ENCODE peak calls at places on chromosomes 16 and 17, in seven cellular contexts. One of them, this sample, is unnamed.

GRCh38 chr17:5608696-5609095 is 24.4 kb upstream of the NLRP1 start:
- DNase-seq in heart left ventricle: no peak
- DNase-seq in heart right ventricle: no peak
- DNase-seq in fibroblast of lung: peak
- DNase-seq in AG09309: no peak
- DNase-seq in AG04450: no peak
- DNase-seq in CD8-positive, alpha-beta T cell: no peak
- DNase-seq in this sample: no peak

GRCh38 chr17:39194089-39194984 is 3.1 kb downstream of the CACNB1 start:
- DNase-seq in heart left ventricle: peak
- DNase-seq in heart right ventricle: peak
- DNase-seq in fibroblast of lung: peak
- DNase-seq in AG09309: no peak
- DNase-seq in AG04450: no peak
- DNase-seq in CD8-positive, alpha-beta T cell: no peak
- DNase-seq in this sample: no peak

GRCh38 chr17:1986783-1987451 is 38.2 kb downstream of the RTN4RL1 start:
- DNase-seq in heart left ventricle: no peak
- DNase-seq in heart right ventricle: no peak
- DNase-seq in fibroblast of lung: no peak
- DNase-seq in AG09309: no peak
- DNase-seq in AG04450: no peak
- DNase-seq in CD8-positive, alpha-beta T cell: no peak
- DNase-seq in this sample: no peak

GRCh38 chr17:38898812-38899348 is 26.5 kb upstream of the LASP1NB start:
- DNase-seq in heart left ventricle: peak
- DNase-seq in heart right ventricle: peak
- DNase-seq in fibroblast of lung: no peak
- DNase-seq in AG09309: no peak
- DNase-seq in AG04450: no peak
- DNase-seq in CD8-positive, alpha-beta T cell: peak
- DNase-seq in this sample: no peak

GRCh38 chr17:4407851-4408250 is 25.9 kb upstream of the SPNS3 start:
- DNase-seq in heart left ventricle: no peak
- DNase-seq in heart right ventricle: no peak
- DNase-seq in fibroblast of lung: peak
- DNase-seq in AG09309: no peak
- DNase-seq in AG04450: no peak
- DNase-seq in CD8-positive, alpha-beta T cell: no peak
- DNase-seq in this sample: no peak

GRCh38 chr17:21294321-21295035 is 10.0 kb downstream of the MAP2K3 start:
- DNase-seq in heart left ventricle: no peak
- DNase-seq in heart right ventricle: no peak
- DNase-seq in fibroblast of lung: no peak
- DNase-seq in AG09309: no peak
- DNase-seq in AG04450: no peak
- DNase-seq in CD8-positive, alpha-beta T cell: no peak
- DNase-seq in this sample: no peak

GRCh38 chr16:85418978-85419491 is 194.1 kb upstream of the GSE1 start:
- DNase-seq in heart left ventricle: peak
- DNase-seq in heart right ventricle: no peak
- DNase-seq in fibroblast of lung: no peak
- DNase-seq in AG09309: no peak
- DNase-seq in AG04450: no peak
- DNase-seq in CD8-positive, alpha-beta T cell: no peak
- DNase-seq in this sample: no peak

GRCh38 chr17:43040655-43041054 is 15.6 kb downstream of the RND2 start:
- DNase-seq in heart left ventricle: no peak
- DNase-seq in heart right ventricle: no peak
- DNase-seq in fibroblast of lung: no peak
- DNase-seq in AG09309: no peak
- DNase-seq in AG04450: no peak
- DNase-seq in CD8-positive, alpha-beta T cell: no peak
- DNase-seq in this sample: no peak

GRCh38 chr16:87603684-87604571 is 1.6 kb downstream of the JPH3 start:
- DNase-seq in heart left ventricle: no peak
- DNase-seq in heart right ventricle: no peak
- DNase-seq in fibroblast of lung: no peak
- DNase-seq in AG09309: no peak
- DNase-seq in AG04450: no peak
- DNase-seq in CD8-positive, alpha-beta T cell: no peak
- DNase-seq in this sample: no peak

GRCh38 chr17:8488931-8489330 is 53.2 kb downstream of the NDEL1 start:
- DNase-seq in heart left ventricle: no peak
- DNase-seq in heart right ventricle: no peak
- DNase-seq in fibroblast of lung: peak
- DNase-seq in AG09309: peak
- DNase-seq in AG04450: peak
- DNase-seq in CD8-positive, alpha-beta T cell: no peak
- DNase-seq in this sample: peak

GRCh38 chr16:4032768-4033167 is 83.5 kb downstream of the ADCY9 start:
- DNase-seq in heart left ventricle: no peak
- DNase-seq in heart right ventricle: peak
- DNase-seq in fibroblast of lung: peak
- DNase-seq in AG09309: no peak
- DNase-seq in AG04450: no peak
- DNase-seq in CD8-positive, alpha-beta T cell: peak
- DNase-seq in this sample: no peak

GRCh38 chr17:40516581-40517285 is 15.3 kb upstream of the TNS4 start:
- DNase-seq in heart left ventricle: no peak
- DNase-seq in heart right ventricle: no peak
- DNase-seq in fibroblast of lung: peak
- DNase-seq in AG09309: no peak
- DNase-seq in AG04450: no peak
- DNase-seq in CD8-positive, alpha-beta T cell: peak
- DNase-seq in this sample: no peak

GRCh38 chr16:51228097-51228659 is 77.1 kb upstream of the SALL1 start:
- DNase-seq in heart left ventricle: no peak
- DNase-seq in heart right ventricle: no peak
- DNase-seq in fibroblast of lung: no peak
- DNase-seq in AG09309: no peak
- DNase-seq in AG04450: no peak
- DNase-seq in CD8-positive, alpha-beta T cell: no peak
- DNase-seq in this sample: no peak

GRCh38 chr17:13631541-13631940 is 29.8 kb upstream of the HS3ST3A1 start:
- DNase-seq in heart left ventricle: no peak
- DNase-seq in heart right ventricle: no peak
- DNase-seq in fibroblast of lung: peak
- DNase-seq in AG09309: no peak
- DNase-seq in AG04450: no peak
- DNase-seq in CD8-positive, alpha-beta T cell: no peak
- DNase-seq in this sample: no peak

DNA sequence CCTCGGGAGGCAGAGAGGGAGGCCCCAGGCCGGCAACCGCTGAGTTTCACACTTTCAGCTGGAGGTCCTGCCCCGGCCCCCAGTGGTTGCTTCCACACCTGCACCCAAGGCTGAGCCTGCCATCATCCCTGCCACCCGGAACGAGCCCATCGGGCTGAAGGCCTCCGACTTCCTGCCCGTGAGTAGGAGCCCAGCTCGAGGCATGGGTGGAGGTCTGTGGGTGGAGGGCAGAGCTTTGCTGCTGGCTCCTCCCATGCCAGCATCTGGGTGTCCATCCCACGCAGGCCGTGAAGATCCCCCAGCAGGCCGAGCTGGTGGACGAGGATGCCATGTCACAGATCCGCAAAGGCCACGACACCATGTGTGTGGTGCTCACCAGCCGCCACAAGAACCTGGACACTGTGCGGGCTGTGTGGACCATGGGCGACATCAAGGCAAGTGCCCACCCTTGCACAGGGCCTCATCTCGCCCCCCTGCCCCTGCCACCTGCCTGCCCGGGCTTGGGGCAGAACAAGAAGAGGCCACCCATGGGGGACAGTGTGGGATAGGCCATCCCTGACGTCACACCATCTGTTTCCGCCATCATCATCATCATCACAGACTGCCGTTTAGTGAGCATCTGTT is 19.6 kb downstream of the KATNB1 start:
- DNase-seq in heart left ventricle: no peak
- DNase-seq in heart right ventricle: no peak
- DNase-seq in fibroblast of lung: no peak
- DNase-seq in AG09309: no peak
- DNase-seq in AG04450: no peak
- DNase-seq in CD8-positive, alpha-beta T cell: no peak
- DNase-seq in this sample: no peak
- TF ChIP-seq CTCF in heart left ventricle: no peak
- TF ChIP-seq CTCF in heart right ventricle: no peak
- TF ChIP-seq CTCF in fibroblast of lung: no peak
- TF ChIP-seq CTCF in AG09309: no peak
- TF ChIP-seq CTCF in AG04450: no peak
- TF ChIP-seq CTCF in CD8-positive, alpha-beta T cell: no peak
- TF ChIP-seq CTCF in this sample: no peak

GRCh38 chr17:17888821-17889220 is 52.0 kb upstream of the SREBF1 start:
- DNase-seq in heart left ventricle: no peak
- DNase-seq in heart right ventricle: no peak
- DNase-seq in fibroblast of lung: no peak
- DNase-seq in AG09309: no peak
- DNase-seq in AG04450: no peak
- DNase-seq in CD8-positive, alpha-beta T cell: no peak
- DNase-seq in this sample: no peak
- TF ChIP-seq CTCF in heart left ventricle: no peak
- TF ChIP-seq CTCF in heart right ventricle: no peak
- TF ChIP-seq CTCF in fibroblast of lung: no peak
- TF ChIP-seq CTCF in AG09309: peak
- TF ChIP-seq CTCF in AG04450: peak
- TF ChIP-seq CTCF in CD8-positive, alpha-beta T cell: no peak
- TF ChIP-seq CTCF in this sample: peak

GRCh38 chr17:78117027-78117981 is 11.3 kb downstream of the TMC6 start:
- DNase-seq in heart left ventricle: no peak
- DNase-seq in heart right ventricle: no peak
- DNase-seq in fibroblast of lung: peak
- DNase-seq in AG09309: no peak
- DNase-seq in AG04450: no peak
- DNase-seq in CD8-positive, alpha-beta T cell: peak
- DNase-seq in this sample: no peak
- TF ChIP-seq CTCF in heart left ventricle: peak
- TF ChIP-seq CTCF in heart right ventricle: peak
- TF ChIP-seq CTCF in fibroblast of lung: no peak
- TF ChIP-seq CTCF in AG09309: no peak
- TF ChIP-seq CTCF in AG04450: peak
- TF ChIP-seq CTCF in CD8-positive, alpha-beta T cell: no peak
- TF ChIP-seq CTCF in this sample: peak

DNA sequence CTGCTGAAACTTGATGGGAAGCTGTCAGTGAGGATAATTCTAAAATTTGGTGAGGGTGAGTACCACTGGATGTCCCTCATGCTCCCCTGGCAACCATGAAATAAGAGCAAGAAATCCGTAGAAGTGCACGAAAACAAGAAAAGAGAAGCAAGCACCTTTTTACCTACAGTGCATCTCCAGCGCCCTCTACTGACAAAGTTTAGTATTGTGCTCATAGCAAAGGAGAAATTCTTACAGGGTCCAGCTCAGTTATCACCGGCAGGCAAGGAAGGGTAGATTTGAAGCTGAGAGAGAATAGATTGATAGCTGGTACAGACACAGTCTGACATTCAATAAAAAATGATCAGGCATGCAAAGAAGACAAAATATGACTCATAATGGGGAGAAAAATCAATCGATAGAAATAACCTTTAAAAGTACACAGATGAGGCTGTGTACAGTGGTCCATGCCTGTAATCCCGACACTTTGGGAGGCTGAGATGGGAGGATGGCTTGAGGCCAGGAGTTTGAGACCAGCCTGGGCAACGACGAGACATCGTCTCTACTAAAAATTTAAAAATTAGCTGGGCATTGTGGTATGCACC is 28.3 kb upstream of the TEX2 start:
- DNase-seq in heart left ventricle: no peak
- DNase-seq in heart right ventricle: no peak
- DNase-seq in fibroblast of lung: no peak
- DNase-seq in AG09309: no peak
- DNase-seq in AG04450: no peak
- DNase-seq in CD8-positive, alpha-beta T cell: no peak
- DNase-seq in this sample: no peak
- TF ChIP-seq CTCF in heart left ventricle: peak
- TF ChIP-seq CTCF in heart right ventricle: no peak
- TF ChIP-seq CTCF in fibroblast of lung: peak
- TF ChIP-seq CTCF in AG09309: peak
- TF ChIP-seq CTCF in AG04450: peak
- TF ChIP-seq CTCF in CD8-positive, alpha-beta T cell: no peak
- TF ChIP-seq CTCF in this sample: peak

DNA sequence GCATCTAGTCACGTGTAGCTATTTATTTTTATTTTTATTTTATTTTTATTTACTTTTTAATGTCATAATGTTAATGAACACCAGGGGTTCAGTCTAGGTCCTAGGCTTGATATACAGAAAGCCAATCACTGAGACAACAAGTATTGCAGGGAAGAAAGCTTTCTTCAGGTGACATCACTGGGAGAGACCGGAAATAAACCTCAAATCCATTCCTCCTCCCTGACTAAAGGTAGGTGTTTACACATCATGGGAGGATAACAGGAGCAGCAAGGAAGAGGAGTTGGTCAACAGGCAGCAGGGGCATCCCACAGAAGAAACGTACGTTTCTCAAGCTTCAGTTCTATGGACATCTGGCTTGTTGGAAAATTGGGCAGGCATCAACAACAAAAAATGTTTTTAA is 9.5 kb upstream of the HEATR3 start:
- DNase-seq in heart left ventricle: no peak
- DNase-seq in heart right ventricle: no peak
- DNase-seq in fibroblast of lung: no peak
- DNase-seq in AG09309: no peak
- DNase-seq in AG04450: no peak
- DNase-seq in CD8-positive, alpha-beta T cell: no peak
- DNase-seq in this sample: no peak
- TF ChIP-seq CTCF in heart left ventricle: no peak
- TF ChIP-seq CTCF in heart right ventricle: no peak
- TF ChIP-seq CTCF in fibroblast of lung: no peak
- TF ChIP-seq CTCF in AG09309: no peak
- TF ChIP-seq CTCF in AG04450: no peak
- TF ChIP-seq CTCF in CD8-positive, alpha-beta T cell: no peak
- TF ChIP-seq CTCF in this sample: no peak

GRCh38 chr17:81129711-81130367 is 35.5 kb upstream of the PVALEF start:
- DNase-seq in heart left ventricle: no peak
- DNase-seq in heart right ventricle: no peak
- DNase-seq in fibroblast of lung: no peak
- DNase-seq in AG09309: no peak
- DNase-seq in AG04450: no peak
- DNase-seq in CD8-positive, alpha-beta T cell: no peak
- DNase-seq in this sample: no peak
- TF ChIP-seq CTCF in heart left ventricle: no peak
- TF ChIP-seq CTCF in heart right ventricle: no peak
- TF ChIP-seq CTCF in fibroblast of lung: no peak
- TF ChIP-seq CTCF in AG09309: no peak
- TF ChIP-seq CTCF in AG04450: no peak
- TF ChIP-seq CTCF in CD8-positive, alpha-beta T cell: no peak
- TF ChIP-seq CTCF in this sample: no peak

GRCh38 chr16:5056347-5056746 is 9.4 kb downstream of the C16orf89 start:
- DNase-seq in heart left ventricle: no peak
- DNase-seq in heart right ventricle: no peak
- DNase-seq in fibroblast of lung: no peak
- DNase-seq in AG09309: no peak
- DNase-seq in AG04450: no peak
- DNase-seq in CD8-positive, alpha-beta T cell: peak
- DNase-seq in this sample: no peak
- TF ChIP-seq CTCF in heart left ventricle: peak
- TF ChIP-seq CTCF in heart right ventricle: peak
- TF ChIP-seq CTCF in fibroblast of lung: peak
- TF ChIP-seq CTCF in AG09309: peak
- TF ChIP-seq CTCF in AG04450: peak
- TF ChIP-seq CTCF in CD8-positive, alpha-beta T cell: peak
- TF ChIP-seq CTCF in this sample: peak

GRCh38 chr17:56231693-56232092 is 78.4 kb downstream of the ANKFN1 start:
- DNase-seq in heart left ventricle: no peak
- DNase-seq in heart right ventricle: no peak
- DNase-seq in fibroblast of lung: no peak
- DNase-seq in AG09309: no peak
- DNase-seq in AG04450: no peak
- DNase-seq in CD8-positive, alpha-beta T cell: no peak
- DNase-seq in this sample: no peak
- TF ChIP-seq CTCF in heart left ventricle: peak
- TF ChIP-seq CTCF in heart right ventricle: no peak
- TF ChIP-seq CTCF in fibroblast of lung: no peak
- TF ChIP-seq CTCF in AG09309: no peak
- TF ChIP-seq CTCF in AG04450: no peak
- TF ChIP-seq CTCF in CD8-positive, alpha-beta T cell: no peak
- TF ChIP-seq CTCF in this sample: no peak

This sample was measured in retinal pigment epithelial cell.